ENCODE peak calls at places on chromosome 11, in four cellular contexts. B, U, H and J are unnamed samples.
A peak's percentile ranks its signal among the peaks of the same experiment; 100 is the strongest.

GRCh38 chr11:97656356-97656755 is 1266.5 kb downstream of the JRKL start:
- DNase-seq in B (no peak), U (no peak), H (no peak), J (no peak)

GRCh38 chr11:57598831-57599155 is 1.3 kb downstream of the SERPING1 start:
- DNase-seq in B (no peak), U (no peak), H (peak; percentile 29), J (no peak)

GRCh38 chr11:116832350-116833290 is 2.9 kb downstream of the APOC3 start:
- DNase-seq in B (no peak), U (no peak), H (no peak), J (no peak)

GRCh38 chr11:110130642-110131238 is 37.5 kb downstream of the ZC3H12C start:
- DNase-seq in B (no peak), U (no peak), H (no peak), J (no peak)

GRCh38 chr11:18704698-18705097 is 6.1 kb downstream of the TMEM86A start:
- DNase-seq in B (no peak), U (peak; percentile 12), H (no peak), J (no peak)

GRCh38 chr11:20596629-20597129 is 2.7 kb upstream of the SLC6A5 start:
- DNase-seq in B (no peak), U (no peak), H (no peak), J (no peak)

GRCh38 chr11:12126352-12127019 is 16.1 kb downstream of the MICAL2 start:
- DNase-seq in B (no peak), U (no peak), H (peak; percentile 76), J (no peak)

GRCh38 chr11:118343981-118344521 is at the start of gene CD3G:
- DNase-seq in B (no peak), U (no peak), H (no peak), J (no peak)

GRCh38 chr11:15938362-15938725 is 418.0 kb downstream of the SOX6 start:
- DNase-seq in B (no peak), U (no peak), H (no peak), J (no peak)

GRCh38 chr11:27404427-27404826 is 41.4 kb upstream of the CCDC34 start:
- DNase-seq in B (no peak), U (no peak), H (no peak), J (no peak)

GRCh38 chr11:88402784-88403183 is 65.2 kb upstream of the CTSC start:
- DNase-seq in B (no peak), U (no peak), H (peak; percentile 11), J (no peak)

GRCh38 chr11:96061094-96061493 is 137.2 kb upstream of the MTMR2 start:
- DNase-seq in B (no peak), U (no peak), H (peak; percentile 21), J (no peak)

GRCh38 chr11:4606231-4607015 is 1.6 kb downstream of the TRIM68 start:
- DNase-seq in B (no peak), U (no peak), H (peak; percentile 47), J (no peak)
- H3K4me3 ChIP-seq in B (peak overlapping the region; percentile 71), U (peak overlapping the region; percentile 69), H (no peak overlapping the region), J (no peak overlapping the region)

GRCh38 chr11:32003335-32003734 is 87.5 kb upstream of the RCN1 start:
- DNase-seq in B (no peak), U (no peak), H (no peak), J (no peak)
- TF ChIP-seq CTCF in B (no peak), U (no peak), H (no peak), J (no peak)

GRCh38 chr11:47392546-47393162 is 14.3 kb upstream of the SPI1 start:
- DNase-seq in B (no peak), U (no peak), H (no peak), J (no peak)
- H3K4me3 ChIP-seq in B (no peak overlapping the region), U (no peak overlapping the region), H (no peak overlapping the region), J (no peak overlapping the region)

GRCh38 chr11:61954106-61955030 is 4.2 kb downstream of the BEST1 start:
- DNase-seq in B (no peak), U (no peak), H (peak; percentile 64), J (no peak)

GRCh38 chr11:61956191-61957027 is 6.3 kb downstream of the BEST1 start:
- DNase-seq in B (no peak), U (no peak), H (no peak), J (no peak)

GRCh38 chr11:61952882-61953281 is 2.7 kb downstream of the BEST1 start:
- DNase-seq in B (no peak), U (no peak), H (no peak), J (no peak)

GRCh38 chr11:61955416-61956135 is 5.4 kb downstream of the BEST1 start:
- DNase-seq in B (no peak), U (no peak), H (no peak), J (no peak)

GRCh38 chr11:61955031-61955415 is 4.9 kb downstream of the BEST1 start:
- DNase-seq in B (no peak), U (no peak), H (peak; percentile 88), J (peak; percentile 65)
- TF ChIP-seq CTCF in B (no peak), U (no peak), H (peak; percentile 27), J (peak; percentile 18)

GRCh38 chr11:2811206-2812091 is 74.1 kb downstream of the CDKN1C start:
- DNase-seq in B (no peak), U (no peak), H (no peak), J (no peak)
- H3K4me3 ChIP-seq in B (no peak overlapping the region), U (no peak overlapping the region), H (no peak overlapping the region), J (no peak overlapping the region)

DNA sequence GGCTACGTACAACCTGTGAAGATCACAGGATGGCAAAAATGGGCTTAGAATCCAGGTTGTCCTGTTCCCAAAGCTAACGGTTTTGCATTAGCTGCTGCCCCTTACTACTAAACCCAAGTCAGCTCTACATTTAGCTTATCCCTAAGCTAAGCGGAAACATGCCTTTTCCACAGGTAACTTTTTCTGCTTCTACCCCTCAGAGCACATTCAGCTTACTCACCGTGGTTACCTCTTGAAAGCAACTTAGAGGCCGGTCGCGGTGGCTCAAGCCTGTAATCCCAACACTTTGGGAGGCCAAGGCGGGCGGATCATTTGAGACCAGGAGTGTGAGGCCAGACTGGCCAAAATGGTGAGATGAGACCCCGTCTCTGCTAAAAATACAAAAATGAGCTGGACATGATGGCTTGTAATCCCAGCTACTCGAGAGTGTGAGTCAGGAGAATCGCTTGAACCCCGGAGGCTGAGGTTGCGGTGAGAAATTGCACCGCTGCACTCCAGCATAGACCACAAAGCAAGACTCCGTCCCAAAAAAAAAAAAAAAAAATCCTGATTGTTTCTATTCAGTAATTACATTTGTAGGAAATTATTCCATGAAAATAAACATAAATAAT is 790 bp upstream of the TMEM41B start:
- DNase-seq in B (no peak), U (no peak), H (no peak), J (no peak)
- TF ChIP-seq CTCF in B (no peak), U (no peak), H (no peak), J (no peak)

DNA sequence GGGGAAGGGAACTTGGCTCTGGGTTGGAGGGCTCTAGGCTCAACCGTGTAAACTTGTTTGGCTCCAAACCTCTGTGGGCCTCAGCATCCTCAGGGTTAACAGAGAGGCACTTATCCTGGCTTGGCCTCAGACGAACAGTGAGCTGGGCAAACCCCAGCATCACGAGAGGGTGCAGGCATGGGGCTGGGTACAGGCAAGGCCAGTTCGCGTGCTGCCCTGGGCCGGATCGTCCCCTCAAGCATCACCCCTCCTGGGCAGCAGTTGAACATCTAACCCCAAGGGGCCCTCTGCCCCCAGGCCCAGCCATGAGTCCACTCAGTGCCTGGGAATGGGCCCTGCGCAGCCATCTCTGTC is 1.9 kb downstream of the EHBP1L1 start:
- DNase-seq in B (no peak), U (no peak), H (no peak), J (no peak)
- H3K4me3 ChIP-seq in B (peak overlapping the region; percentile 35), U (peak overlapping the region; percentile 91), H (peak overlapping the region; percentile 75), J (peak overlapping the region; percentile 97)

GRCh38 chr11:13152264-13152663 is 125.3 kb upstream of the BMAL1 start:
- DNase-seq in B (no peak), U (no peak), H (no peak), J (no peak)

GRCh38 chr11:13149991-13150390 is 127.6 kb upstream of the BMAL1 start:
- DNase-seq in B (no peak), U (no peak), H (no peak), J (no peak)

GRCh38 chr11:13150487-13150886 is 127.1 kb upstream of the BMAL1 start:
- DNase-seq in B (no peak), U (no peak), H (no peak), J (no peak)

DNA sequence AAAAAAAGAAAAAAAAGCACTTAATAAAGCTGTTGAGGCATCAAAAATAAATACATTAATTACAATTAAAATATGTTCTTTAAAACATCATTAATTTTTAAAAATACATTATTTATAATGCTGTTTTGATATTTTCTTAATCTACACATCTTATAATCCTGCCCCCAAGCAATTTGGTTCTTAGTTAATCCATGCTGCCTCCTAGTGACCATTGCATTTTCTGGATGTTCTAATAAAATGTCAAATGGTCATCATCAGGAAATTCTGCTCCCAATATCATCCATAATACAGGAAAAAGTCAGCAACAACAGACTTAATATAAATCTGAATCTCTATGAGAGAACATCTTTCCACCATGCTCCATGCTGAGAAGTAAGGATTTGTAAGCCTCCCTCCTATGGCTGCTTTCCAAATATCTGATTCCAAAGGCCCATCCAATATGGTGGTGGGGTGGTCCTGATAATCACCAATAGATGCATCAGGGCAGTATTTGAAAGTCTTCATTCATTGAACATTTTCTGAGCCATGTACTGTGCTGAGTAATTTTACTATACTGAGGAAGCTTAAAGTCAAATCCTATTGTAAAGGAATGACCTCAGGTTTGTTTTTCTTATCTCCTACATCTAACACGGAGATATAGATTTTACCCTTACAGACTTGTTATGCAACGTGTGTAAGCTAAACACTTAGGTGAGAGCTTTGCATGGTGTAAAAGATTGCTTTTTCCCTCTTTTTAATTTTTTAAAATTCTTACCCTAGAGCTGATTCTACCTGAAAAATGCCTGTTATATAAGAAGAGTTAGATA is 124.7 kb upstream of the BMAL1 start:
- DNase-seq in B (no peak), U (no peak), H (no peak), J (no peak)
- TF ChIP-seq CTCF in B (peak; percentile 49), U (peak; percentile 23), H (peak; percentile 51), J (no peak)

DNA sequence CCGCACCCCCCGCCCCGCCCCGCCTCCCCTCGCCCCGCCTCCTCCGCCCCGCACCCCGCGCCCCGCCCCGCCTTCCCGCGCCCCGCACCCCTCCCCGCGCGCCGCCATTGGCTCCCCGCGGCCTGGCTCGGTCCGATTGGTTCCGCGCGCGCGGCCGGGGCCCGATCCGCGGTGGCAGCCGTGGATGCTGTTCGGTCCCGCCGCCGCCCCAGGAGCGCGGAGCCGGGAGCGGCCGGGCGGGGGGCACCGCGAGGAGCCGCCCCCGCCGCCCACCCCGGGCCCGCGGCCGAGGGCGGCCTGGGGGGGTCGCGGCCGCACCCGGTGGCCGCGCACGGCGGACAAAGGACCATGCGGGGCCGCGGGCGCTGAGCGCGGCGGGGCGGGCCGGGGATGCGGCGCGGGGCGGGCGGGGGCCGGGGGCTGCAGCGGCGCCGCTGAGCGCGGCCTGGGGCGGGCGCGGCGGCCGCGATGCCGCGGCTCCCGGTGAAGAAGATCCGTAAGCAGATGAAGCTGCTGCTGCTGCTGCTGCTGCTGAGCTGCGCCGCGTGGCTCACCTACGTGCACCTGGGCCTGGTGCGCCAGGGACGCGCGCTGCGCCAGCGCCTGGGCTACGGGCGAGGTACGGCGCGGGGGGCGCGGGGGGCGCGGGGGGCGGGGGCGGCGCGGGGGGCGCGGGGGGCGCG is at the start of gene B4GALNT4:
- DNase-seq in B (peak; percentile 62), U (no peak), H (no peak), J (no peak)
- H3K4me3 ChIP-seq in B (peak within 1 kb of the TSS; percentile 62), U (peak within 1 kb of the TSS; percentile 49), H (peak within 1 kb of the TSS; percentile 35), J (no peak within 1 kb of the TSS)

GRCh38 chr11:135075740-135076139 is 663.7 kb upstream of the B3GAT1 start:
- DNase-seq in B (no peak), U (peak; percentile 59), H (no peak), J (no peak)
- TF ChIP-seq CTCF in B (peak; percentile 51), U (peak; percentile 43), H (peak; percentile 9), J (peak; percentile 35)